ENCODE peak calls at places on chromosomes 5 and 9, in seven cellular contexts. One of them, this sample, is unnamed.

GRCh38 chr5:112109331-112109993 is 309.6 kb downstream of the EPB41L4A start:
- DNase-seq in transverse colon: no peak
- DNase-seq in CD8-positive, alpha-beta T cell: no peak
- DNase-seq in lung: peak
- DNase-seq in PC-3: peak
- DNase-seq in aorta: peak
- DNase-seq in substantia nigra: no peak
- DNase-seq in this sample: no peak

GRCh38 chr5:75007537-75007847 is 44.9 kb downstream of the GCNT4 start:
- DNase-seq in transverse colon: no peak
- DNase-seq in CD8-positive, alpha-beta T cell: no peak
- DNase-seq in lung: no peak
- DNase-seq in PC-3: no peak
- DNase-seq in aorta: no peak
- DNase-seq in substantia nigra: no peak
- DNase-seq in this sample: no peak

GRCh38 chr5:6328173-6328572 is 50.2 kb downstream of the MED10 start:
- DNase-seq in transverse colon: no peak
- DNase-seq in CD8-positive, alpha-beta T cell: no peak
- DNase-seq in lung: no peak
- DNase-seq in PC-3: peak
- DNase-seq in aorta: no peak
- DNase-seq in substantia nigra: no peak
- DNase-seq in this sample: no peak

GRCh38 chr9:80410106-80410505 is 838.3 kb downstream of the TLE4 start:
- DNase-seq in transverse colon: no peak
- DNase-seq in CD8-positive, alpha-beta T cell: no peak
- DNase-seq in lung: no peak
- DNase-seq in PC-3: no peak
- DNase-seq in aorta: no peak
- DNase-seq in substantia nigra: peak
- DNase-seq in this sample: no peak

GRCh38 chr9:124399999-124400940 is 15.0 kb downstream of the PSMB7 start:
- DNase-seq in transverse colon: no peak
- DNase-seq in CD8-positive, alpha-beta T cell: no peak
- DNase-seq in lung: no peak
- DNase-seq in PC-3: no peak
- DNase-seq in aorta: no peak
- DNase-seq in substantia nigra: no peak
- DNase-seq in this sample: no peak

GRCh38 chr5:84688566-84688965 is 303.9 kb upstream of the EDIL3 start:
- DNase-seq in transverse colon: no peak
- DNase-seq in CD8-positive, alpha-beta T cell: no peak
- DNase-seq in lung: no peak
- DNase-seq in PC-3: peak
- DNase-seq in aorta: no peak
- DNase-seq in substantia nigra: no peak
- DNase-seq in this sample: no peak

GRCh38 chr5:74281191-74281590 is 359.3 kb downstream of the ENC1 start:
- DNase-seq in transverse colon: no peak
- DNase-seq in CD8-positive, alpha-beta T cell: no peak
- DNase-seq in lung: no peak
- DNase-seq in PC-3: no peak
- DNase-seq in aorta: no peak
- DNase-seq in substantia nigra: no peak
- DNase-seq in this sample: no peak

GRCh38 chr9:35690447-35691324 is 961 bp upstream of the TPM2 start:
- DNase-seq in transverse colon: peak
- DNase-seq in CD8-positive, alpha-beta T cell: peak
- DNase-seq in lung: peak
- DNase-seq in PC-3: peak
- DNase-seq in aorta: peak
- DNase-seq in substantia nigra: peak
- DNase-seq in this sample: peak

GRCh38 chr9:21872696-21873095 is 70.3 kb downstream of the MTAP start:
- DNase-seq in transverse colon: no peak
- DNase-seq in CD8-positive, alpha-beta T cell: no peak
- DNase-seq in lung: no peak
- DNase-seq in PC-3: no peak
- DNase-seq in aorta: no peak
- DNase-seq in substantia nigra: no peak
- DNase-seq in this sample: no peak

GRCh38 chr5:147972441-147972840 is 66.1 kb upstream of the C5orf46 start:
- DNase-seq in transverse colon: no peak
- DNase-seq in CD8-positive, alpha-beta T cell: no peak
- DNase-seq in lung: no peak
- DNase-seq in PC-3: peak
- DNase-seq in aorta: no peak
- DNase-seq in substantia nigra: no peak
- DNase-seq in this sample: no peak

GRCh38 chr5:158952951-158953350 is 146.8 kb downstream of the EBF1 start:
- DNase-seq in transverse colon: no peak
- DNase-seq in CD8-positive, alpha-beta T cell: no peak
- DNase-seq in lung: no peak
- DNase-seq in PC-3: no peak
- DNase-seq in aorta: no peak
- DNase-seq in substantia nigra: no peak
- DNase-seq in this sample: no peak

GRCh38 chr9:72788966-72789365 is 163.9 kb downstream of the ALDH1A1 start:
- DNase-seq in transverse colon: no peak
- DNase-seq in CD8-positive, alpha-beta T cell: no peak
- DNase-seq in lung: no peak
- DNase-seq in PC-3: no peak
- DNase-seq in aorta: no peak
- DNase-seq in substantia nigra: no peak
- DNase-seq in this sample: no peak

GRCh38 chr9:79661926-79662552 is 90.3 kb downstream of the TLE4 start:
- DNase-seq in transverse colon: no peak
- DNase-seq in CD8-positive, alpha-beta T cell: no peak
- DNase-seq in lung: no peak
- DNase-seq in PC-3: no peak
- DNase-seq in aorta: no peak
- DNase-seq in substantia nigra: no peak
- DNase-seq in this sample: no peak

GRCh38 chr9:23120630-23121029 is 674.0 kb downstream of the DMRTA1 start:
- DNase-seq in transverse colon: no peak
- DNase-seq in CD8-positive, alpha-beta T cell: no peak
- DNase-seq in lung: no peak
- DNase-seq in PC-3: no peak
- DNase-seq in aorta: no peak
- DNase-seq in substantia nigra: no peak
- DNase-seq in this sample: no peak

GRCh38 chr5:40755407-40756365 is at the start of gene TTC33:
- DNase-seq in transverse colon: peak
- DNase-seq in CD8-positive, alpha-beta T cell: peak
- DNase-seq in lung: peak
- DNase-seq in PC-3: peak
- DNase-seq in aorta: peak
- DNase-seq in substantia nigra: peak
- DNase-seq in this sample: peak

GRCh38 chr5:40757400-40757799 is 1.6 kb upstream of the TTC33 start:
- DNase-seq in transverse colon: no peak
- DNase-seq in CD8-positive, alpha-beta T cell: no peak
- DNase-seq in lung: no peak
- DNase-seq in PC-3: no peak
- DNase-seq in aorta: no peak
- DNase-seq in substantia nigra: no peak
- DNase-seq in this sample: no peak

GRCh38 chr5:40755093-40755406 is 711 bp downstream of the TTC33 start:
- DNase-seq in transverse colon: peak
- DNase-seq in CD8-positive, alpha-beta T cell: peak
- DNase-seq in lung: peak
- DNase-seq in PC-3: peak
- DNase-seq in aorta: peak
- DNase-seq in substantia nigra: peak
- DNase-seq in this sample: peak

GRCh38 chr5:40754381-40755092 is 1.2 kb downstream of the TTC33 start:
- DNase-seq in transverse colon: no peak
- DNase-seq in CD8-positive, alpha-beta T cell: no peak
- DNase-seq in lung: no peak
- DNase-seq in PC-3: peak
- DNase-seq in aorta: no peak
- DNase-seq in substantia nigra: no peak
- DNase-seq in this sample: no peak
- H3K27ac ChIP-seq in transverse colon: peak
- H3K27ac ChIP-seq in CD8-positive, alpha-beta T cell: peak
- H3K27ac ChIP-seq in lung: peak
- H3K27ac ChIP-seq in PC-3: no peak
- H3K27ac ChIP-seq in aorta: no peak
- H3K27ac ChIP-seq in substantia nigra: peak
- H3K27ac ChIP-seq in this sample: no peak

DNA sequence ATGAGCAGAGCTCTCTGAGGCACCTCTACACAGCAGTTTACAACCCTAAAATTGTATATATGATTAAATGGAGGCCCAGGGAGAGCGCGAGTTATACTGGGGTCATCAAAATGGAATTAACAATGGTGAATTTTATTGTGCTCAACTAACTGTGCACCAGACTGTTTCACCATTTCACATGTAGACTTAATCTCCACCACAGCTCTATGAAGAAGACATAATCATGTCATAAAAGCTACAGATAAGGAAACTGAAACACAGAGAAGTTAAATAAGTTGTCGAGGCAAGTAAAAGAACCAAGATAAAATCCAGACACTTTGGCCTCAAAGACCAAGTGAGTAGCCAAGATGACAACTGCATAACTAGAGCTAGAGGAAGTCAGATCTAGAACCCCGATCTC is 1.5 kb downstream of the SH3TC2 start:
- DNase-seq in transverse colon: no peak
- DNase-seq in CD8-positive, alpha-beta T cell: no peak
- DNase-seq in lung: no peak
- DNase-seq in PC-3: no peak
- DNase-seq in aorta: no peak
- DNase-seq in substantia nigra: no peak
- DNase-seq in this sample: no peak
- H3K27ac ChIP-seq in transverse colon: peak
- H3K27ac ChIP-seq in CD8-positive, alpha-beta T cell: no peak
- H3K27ac ChIP-seq in lung: peak
- H3K27ac ChIP-seq in PC-3: peak
- H3K27ac ChIP-seq in aorta: no peak
- H3K27ac ChIP-seq in substantia nigra: peak
- H3K27ac ChIP-seq in this sample: peak

GRCh38 chr5:151751593-151751992 is 6.8 kb downstream of the ATOX1 start:
- DNase-seq in transverse colon: no peak
- DNase-seq in CD8-positive, alpha-beta T cell: no peak
- DNase-seq in lung: no peak
- DNase-seq in PC-3: no peak
- DNase-seq in aorta: no peak
- DNase-seq in substantia nigra: no peak
- DNase-seq in this sample: no peak
- H3K27ac ChIP-seq in transverse colon: no peak
- H3K27ac ChIP-seq in CD8-positive, alpha-beta T cell: no peak
- H3K27ac ChIP-seq in lung: no peak
- H3K27ac ChIP-seq in PC-3: peak
- H3K27ac ChIP-seq in aorta: no peak
- H3K27ac ChIP-seq in substantia nigra: no peak
- H3K27ac ChIP-seq in this sample: no peak

GRCh38 chr9:127867356-127868277 is 9.9 kb downstream of the AK1 start:
- DNase-seq in transverse colon: no peak
- DNase-seq in CD8-positive, alpha-beta T cell: no peak
- DNase-seq in lung: no peak
- DNase-seq in PC-3: no peak
- DNase-seq in aorta: no peak
- DNase-seq in substantia nigra: no peak
- DNase-seq in this sample: no peak

GRCh38 chr9:127869310-127870152 is 7.9 kb downstream of the AK1 start:
- DNase-seq in transverse colon: peak
- DNase-seq in CD8-positive, alpha-beta T cell: peak
- DNase-seq in lung: peak
- DNase-seq in PC-3: peak
- DNase-seq in aorta: peak
- DNase-seq in substantia nigra: peak
- DNase-seq in this sample: peak

GRCh38 chr9:127870887-127871286 is 6.6 kb downstream of the AK1 start:
- DNase-seq in transverse colon: no peak
- DNase-seq in CD8-positive, alpha-beta T cell: no peak
- DNase-seq in lung: no peak
- DNase-seq in PC-3: no peak
- DNase-seq in aorta: no peak
- DNase-seq in substantia nigra: no peak
- DNase-seq in this sample: no peak

GRCh38 chr9:127866535-127866934 is 10.9 kb downstream of the AK1 start:
- DNase-seq in transverse colon: no peak
- DNase-seq in CD8-positive, alpha-beta T cell: no peak
- DNase-seq in lung: no peak
- DNase-seq in PC-3: no peak
- DNase-seq in aorta: no peak
- DNase-seq in substantia nigra: no peak
- DNase-seq in this sample: no peak

DNA sequence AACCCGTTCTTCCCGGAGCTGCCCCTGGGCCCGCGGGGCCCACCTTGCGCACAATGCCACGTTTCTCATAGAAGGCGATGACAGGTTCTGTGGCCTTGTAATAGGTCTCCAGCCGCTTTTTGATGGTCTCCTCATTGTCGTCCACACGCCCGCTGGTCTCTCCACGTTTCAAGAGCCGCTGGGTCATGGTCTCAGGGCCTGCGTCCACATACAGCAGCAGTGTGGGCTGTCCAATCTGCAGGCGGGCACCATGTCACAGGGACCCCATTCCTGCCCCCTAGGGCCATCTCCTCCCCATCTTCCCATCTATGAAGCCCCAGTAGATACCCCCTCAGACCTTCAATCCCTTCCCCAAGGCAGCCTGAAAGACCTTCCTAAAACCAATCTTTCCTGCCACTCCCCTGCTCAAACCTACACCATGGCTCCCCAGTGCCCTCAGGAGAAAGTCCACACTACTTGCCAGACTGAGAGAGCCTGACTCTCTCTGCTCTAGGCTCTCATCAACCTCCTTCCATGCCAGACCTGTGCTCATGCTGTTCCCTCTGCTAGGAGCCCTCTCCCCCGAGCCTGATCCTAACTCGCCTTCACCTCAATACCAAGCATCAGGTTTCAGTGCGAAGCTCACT is 9.1 kb downstream of the AK1 start:
- DNase-seq in transverse colon: no peak
- DNase-seq in CD8-positive, alpha-beta T cell: no peak
- DNase-seq in lung: no peak
- DNase-seq in PC-3: no peak
- DNase-seq in aorta: no peak
- DNase-seq in substantia nigra: no peak
- DNase-seq in this sample: no peak
- H3K27ac ChIP-seq in transverse colon: no peak
- H3K27ac ChIP-seq in CD8-positive, alpha-beta T cell: no peak
- H3K27ac ChIP-seq in lung: peak
- H3K27ac ChIP-seq in PC-3: no peak
- H3K27ac ChIP-seq in aorta: no peak
- H3K27ac ChIP-seq in substantia nigra: no peak
- H3K27ac ChIP-seq in this sample: no peak

GRCh38 chr5:68243251-68243650 is 27.7 kb downstream of the PIK3R1 start:
- DNase-seq in transverse colon: no peak
- DNase-seq in CD8-positive, alpha-beta T cell: no peak
- DNase-seq in lung: no peak
- DNase-seq in PC-3: no peak
- DNase-seq in aorta: no peak
- DNase-seq in substantia nigra: no peak
- DNase-seq in this sample: no peak
- H3K27ac ChIP-seq in transverse colon: peak
- H3K27ac ChIP-seq in CD8-positive, alpha-beta T cell: no peak
- H3K27ac ChIP-seq in lung: no peak
- H3K27ac ChIP-seq in PC-3: no peak
- H3K27ac ChIP-seq in aorta: peak
- H3K27ac ChIP-seq in substantia nigra: no peak
- H3K27ac ChIP-seq in this sample: no peak

GRCh38 chr9:81879501-81879916 is 48.7 kb upstream of the SPATA31D4 start:
- DNase-seq in transverse colon: peak
- DNase-seq in CD8-positive, alpha-beta T cell: no peak
- DNase-seq in lung: no peak
- DNase-seq in PC-3: peak
- DNase-seq in aorta: no peak
- DNase-seq in substantia nigra: no peak
- DNase-seq in this sample: no peak
- H3K27ac ChIP-seq in transverse colon: peak
- H3K27ac ChIP-seq in CD8-positive, alpha-beta T cell: no peak
- H3K27ac ChIP-seq in lung: no peak
- H3K27ac ChIP-seq in PC-3: peak
- H3K27ac ChIP-seq in aorta: no peak
- H3K27ac ChIP-seq in substantia nigra: no peak
- H3K27ac ChIP-seq in this sample: no peak

This sample was measured in caudate nucleus.